ENCODE peak calls at places on chromosomes 5 and 9, in eight cellular contexts. Z, P, J, E, M, C, N and K are unnamed samples.

GRCh38 chr5:148732692-148733091 is 78.4 kb upstream of the HTR4 start:
- DNase-seq in Z (no peak), P (no peak), J (no peak), E (no peak), M (no peak), C (no peak), N (no peak), K (no peak)

GRCh38 chr9:1969160-1969559 is 46.0 kb upstream of the SMARCA2 start:
- DNase-seq in Z (no peak), P (no peak), J (no peak), E (no peak), M (no peak), C (no peak), N (no peak), K (no peak)

GRCh38 chr5:176653401-176653800 is 6.1 kb downstream of the TSPAN17 start:
- DNase-seq in Z (no peak), P (no peak), J (no peak), E (no peak), M (no peak), C (no peak), N (no peak), K (no peak)

GRCh38 chr9:113471143-113471542 is 7.6 kb downstream of the RGS3 start:
- DNase-seq in Z (peak), P (no peak), J (no peak), E (no peak), M (peak), C (no peak), N (no peak), K (peak)

GRCh38 chr9:129888809-129889460 is 53.7 kb downstream of the USP20 start:
- DNase-seq in Z (no peak), P (no peak), J (no peak), E (no peak), M (no peak), C (no peak), N (no peak), K (no peak)

GRCh38 chr9:100602302-100602930 is 24.5 kb downstream of the CAVIN4 start:
- DNase-seq in Z (peak), P (peak), J (peak), E (peak), M (no peak), C (no peak), N (no peak), K (no peak)

GRCh38 chr5:110371011-110371724 is 355.3 kb downstream of the TMEM232 start:
- DNase-seq in Z (no peak), P (no peak), J (no peak), E (no peak), M (no peak), C (no peak), N (no peak), K (no peak)

GRCh38 chr5:3103241-3103855 is 351.9 kb upstream of the IRX2 start:
- DNase-seq in Z (no peak), P (peak), J (no peak), E (no peak), M (no peak), C (no peak), N (no peak), K (no peak)

GRCh38 chr9:14358523-14358922 is 44.6 kb upstream of the NFIB start:
- DNase-seq in Z (no peak), P (no peak), J (peak), E (no peak), M (no peak), C (no peak), N (no peak), K (no peak)

GRCh38 chr9:123354806-123355508 is 1.0 kb upstream of the CRB2 start:
- DNase-seq in Z (no peak), P (peak), J (no peak), E (no peak), M (no peak), C (no peak), N (no peak), K (no peak)

GRCh38 chr9:36327903-36328302 is 69.7 kb upstream of the GNE start:
- DNase-seq in Z (peak), P (no peak), J (peak), E (no peak), M (no peak), C (no peak), N (no peak), K (no peak)

GRCh38 chr5:66247176-66247960 is 103.3 kb downstream of the SREK1 start:
- DNase-seq in Z (peak), P (no peak), J (peak), E (peak), M (no peak), C (no peak), N (no peak), K (no peak)

GRCh38 chr5:56323505-56323904 is 90.4 kb upstream of the ANKRD55 start:
- DNase-seq in Z (peak), P (no peak), J (peak), E (peak), M (no peak), C (no peak), N (no peak), K (no peak)

GRCh38 chr5:76529464-76530344 is 93.5 kb downstream of the F2RL2 start:
- DNase-seq in Z (no peak), P (no peak), J (no peak), E (no peak), M (no peak), C (no peak), N (no peak), K (no peak)

GRCh38 chr5:157602505-157602904 is 26.9 kb upstream of the ADAM19 start:
- DNase-seq in Z (no peak), P (no peak), J (no peak), E (no peak), M (no peak), C (no peak), N (no peak), K (no peak)

GRCh38 chr5:41445937-41446563 is 64.4 kb downstream of the PLCXD3 start:
- DNase-seq in Z (no peak), P (no peak), J (no peak), E (no peak), M (peak), C (no peak), N (no peak), K (no peak)

GRCh38 chr9:36437790-36438189 is 37.7 kb upstream of the RNF38 start:
- DNase-seq in Z (no peak), P (no peak), J (no peak), E (no peak), M (no peak), C (no peak), N (no peak), K (no peak)

GRCh38 chr5:149210229-149210628 is 61.4 kb upstream of the AFAP1L1 start:
- DNase-seq in Z (no peak), P (no peak), J (peak), E (peak), M (peak), C (no peak), N (no peak), K (no peak)

GRCh38 chr9:128916204-128916603 is 4.6 kb upstream of the PHYHD1 start:
- DNase-seq in Z (no peak), P (no peak), J (no peak), E (no peak), M (peak), C (no peak), N (no peak), K (no peak)

GRCh38 chr5:15383469-15383868 is 116.5 kb upstream of the FBXL7 start:
- DNase-seq in Z (peak), P (peak), J (peak), E (no peak), M (no peak), C (no peak), N (no peak), K (no peak)

GRCh38 chr5:168227973-168228615 is 63.4 kb upstream of the WWC1 start:
- DNase-seq in Z (no peak), P (no peak), J (no peak), E (no peak), M (no peak), C (no peak), N (no peak), K (no peak)

GRCh38 chr9:36050472-36050871 is 13.8 kb downstream of the RECK start:
- DNase-seq in Z (no peak), P (no peak), J (no peak), E (no peak), M (no peak), C (no peak), N (no peak), K (no peak)

GRCh38 chr5:53069626-53070025 is 39.9 kb downstream of the MOCS2 start:
- DNase-seq in Z (no peak), P (no peak), J (peak), E (no peak), M (no peak), C (no peak), N (no peak), K (no peak)

GRCh38 chr5:1429501-1429900 is 15.7 kb downstream of the SLC6A3 start:
- DNase-seq in Z (no peak), P (no peak), J (no peak), E (no peak), M (no peak), C (no peak), N (no peak), K (no peak)

GRCh38 chr9:114307323-114308250 is 15.3 kb upstream of the ORM1 start:
- DNase-seq in Z (no peak), P (no peak), J (peak), E (no peak), M (no peak), C (no peak), N (no peak), K (peak)

GRCh38 chr5:72358925-72359324 is 38.8 kb downstream of the PTCD2 start:
- DNase-seq in Z (no peak), P (no peak), J (no peak), E (no peak), M (no peak), C (no peak), N (no peak), K (no peak)

GRCh38 chr5:58999804-59000595 is 417.1 kb downstream of the RAB3C start:
- DNase-seq in Z (no peak), P (peak), J (no peak), E (peak), M (no peak), C (no peak), N (no peak), K (no peak)

GRCh38 chr9:124479947-124480620 is 27.1 kb downstream of the NR5A1 start:
- DNase-seq in Z (no peak), P (no peak), J (no peak), E (no peak), M (no peak), C (no peak), N (no peak), K (no peak)

GRCh38 chr9:129584136-129584535 is 36.8 kb downstream of the C9orf50 start:
- DNase-seq in Z (peak), P (peak), J (peak), E (peak), M (peak), C (no peak), N (peak), K (peak)

GRCh38 chr5:138148811-138149210 is 9.6 kb upstream of the NME5 start:
- DNase-seq in Z (no peak), P (no peak), J (peak), E (no peak), M (peak), C (no peak), N (peak), K (no peak)

GRCh38 chr9:129331772-129332512 is 153.9 kb upstream of the IER5L start:
- DNase-seq in Z (no peak), P (no peak), J (no peak), E (no peak), M (no peak), C (no peak), N (no peak), K (no peak)

GRCh38 chr5:159100928-159101646 is 1.4 kb upstream of the EBF1 start:
- DNase-seq in Z (no peak), P (no peak), J (no peak), E (no peak), M (no peak), C (no peak), N (no peak), K (no peak)

DNA sequence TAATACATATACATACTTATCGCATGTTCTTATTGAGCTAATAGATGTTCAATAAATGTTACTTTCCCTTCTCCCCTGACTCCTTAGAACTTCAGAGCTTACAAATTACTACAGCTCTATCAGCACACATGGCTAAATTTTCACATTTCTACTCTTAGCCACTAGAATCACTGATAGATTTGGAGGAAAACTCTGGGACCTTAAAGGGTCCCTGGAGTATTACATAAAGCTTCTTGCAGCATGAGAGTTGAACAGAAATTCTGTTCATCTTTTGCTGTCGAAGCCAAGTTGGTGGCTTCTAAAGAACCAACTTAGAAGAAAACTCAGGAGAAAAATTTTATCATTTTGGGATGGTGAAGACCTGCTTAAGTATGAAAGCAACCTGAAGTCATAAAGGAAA is 15.5 kb downstream of the B4GALT1 start:
- DNase-seq in Z (no peak), P (no peak), J (no peak), E (no peak), M (no peak), C (no peak), N (no peak), K (no peak)
- H3K4me3 ChIP-seq in Z (no peak), P (no peak), J (no peak), E (peak), M (no peak), C (no peak), N (peak), K (peak)

GRCh38 chr9:26856413-26857032 is 36.1 kb downstream of the CAAP1 start:
- DNase-seq in Z (peak), P (peak), J (peak), E (peak), M (no peak), C (no peak), N (no peak), K (no peak)
- TF ChIP-seq CTCF in Z (peak), P (peak), J (peak), E (peak), M (peak), C (peak), N (peak), K (no peak)

DNA sequence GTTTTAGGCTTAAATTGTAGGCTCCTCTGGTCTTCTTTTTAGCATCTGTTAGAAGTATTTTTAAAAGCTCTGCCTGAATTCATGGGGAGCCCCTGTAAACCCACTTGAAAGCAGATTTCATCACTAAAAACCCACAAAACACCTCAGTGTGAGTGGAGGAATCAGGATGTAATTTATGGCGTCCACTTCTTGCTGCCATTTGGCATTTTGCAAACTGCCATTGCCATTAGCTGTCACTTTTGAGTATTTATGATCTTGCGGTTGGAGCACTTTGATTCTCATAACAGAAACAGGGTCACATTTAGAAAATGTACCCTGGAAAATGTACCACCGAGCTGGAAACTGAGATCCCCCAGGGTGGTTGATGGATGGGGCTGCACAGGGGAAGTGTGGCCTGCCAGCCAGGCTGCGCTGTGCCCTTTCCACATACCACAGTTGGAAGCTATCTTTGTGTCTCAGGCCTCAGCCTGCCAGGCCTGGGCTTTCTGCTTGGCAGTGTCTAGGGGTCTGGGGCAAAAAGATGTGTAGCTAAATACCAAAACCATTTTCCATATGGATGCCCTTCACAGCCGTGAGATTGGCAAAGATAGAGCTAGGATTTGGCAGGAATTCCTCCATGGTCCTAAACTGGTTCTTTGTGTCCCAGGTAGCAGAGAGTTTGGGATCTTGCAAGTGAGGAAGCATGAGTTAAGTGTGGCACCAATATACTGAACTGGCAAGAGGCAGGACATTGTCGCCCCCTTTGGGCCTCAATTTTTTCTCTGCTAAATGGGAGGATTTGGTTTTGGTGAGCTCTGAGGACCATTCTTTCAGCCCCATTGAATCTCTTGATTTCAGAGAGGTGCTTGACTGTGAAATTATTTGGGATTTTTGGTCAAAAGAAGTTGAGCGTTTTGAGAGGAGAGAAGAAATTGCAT is 46.2 kb downstream of the GALNT10 start:
- DNase-seq in Z (no peak), P (no peak), J (no peak), E (no peak), M (no peak), C (no peak), N (no peak), K (no peak)
- H3K4me3 ChIP-seq in Z (no peak), P (no peak), J (no peak), E (no peak), M (no peak), C (no peak), N (no peak), K (no peak)

DNA sequence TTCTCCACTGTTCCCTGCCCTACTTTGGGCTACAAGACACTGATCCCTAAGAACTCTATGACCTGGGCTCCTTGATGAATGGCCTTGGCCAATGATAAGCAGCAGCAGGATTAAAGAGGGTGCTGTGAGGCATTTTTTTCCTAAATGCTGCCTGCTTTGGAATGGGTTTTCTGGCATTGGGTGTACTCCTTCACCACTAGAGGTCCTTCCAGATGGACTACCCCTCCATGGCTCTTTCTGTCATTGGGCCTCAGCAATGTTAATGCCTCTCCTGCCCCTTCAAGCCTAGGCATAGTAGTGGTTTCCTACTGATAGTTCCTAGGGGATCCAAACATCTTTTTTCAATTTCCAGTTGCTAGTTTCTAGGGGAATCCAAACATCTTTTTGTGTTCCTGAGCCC is 319.3 kb upstream of the RPS23 start:
- DNase-seq in Z (no peak), P (peak), J (no peak), E (no peak), M (no peak), C (no peak), N (no peak), K (no peak)
- TF ChIP-seq CTCF in Z (no peak), P (peak), J (peak), E (no peak), M (no peak), C (no peak), N (no peak), K (no peak)

GRCh38 chr5:180208435-180209081 is 453 bp downstream of the RASGEF1C start:
- DNase-seq in Z (peak), P (peak), J (no peak), E (peak), M (no peak), C (no peak), N (no peak), K (no peak)
- H3K4me3 ChIP-seq in Z (no peak), P (peak), J (peak), E (peak), M (peak), C (peak), N (peak), K (peak)

GRCh38 chr5:133242221-133242835 is 190.5 kb downstream of the HSPA4 start:
- DNase-seq in Z (no peak), P (no peak), J (no peak), E (no peak), M (no peak), C (no peak), N (no peak), K (no peak)

GRCh38 chr5:133245191-133246052 is 193.6 kb downstream of the HSPA4 start:
- DNase-seq in Z (peak), P (no peak), J (peak), E (peak), M (no peak), C (no peak), N (no peak), K (no peak)

GRCh38 chr5:133243196-133243595 is 191.4 kb downstream of the HSPA4 start:
- DNase-seq in Z (no peak), P (no peak), J (no peak), E (no peak), M (no peak), C (no peak), N (no peak), K (no peak)

GRCh38 chr5:133246053-133246370 is 194.2 kb downstream of the HSPA4 start:
- DNase-seq in Z (no peak), P (no peak), J (no peak), E (no peak), M (no peak), C (no peak), N (no peak), K (no peak)

DNA sequence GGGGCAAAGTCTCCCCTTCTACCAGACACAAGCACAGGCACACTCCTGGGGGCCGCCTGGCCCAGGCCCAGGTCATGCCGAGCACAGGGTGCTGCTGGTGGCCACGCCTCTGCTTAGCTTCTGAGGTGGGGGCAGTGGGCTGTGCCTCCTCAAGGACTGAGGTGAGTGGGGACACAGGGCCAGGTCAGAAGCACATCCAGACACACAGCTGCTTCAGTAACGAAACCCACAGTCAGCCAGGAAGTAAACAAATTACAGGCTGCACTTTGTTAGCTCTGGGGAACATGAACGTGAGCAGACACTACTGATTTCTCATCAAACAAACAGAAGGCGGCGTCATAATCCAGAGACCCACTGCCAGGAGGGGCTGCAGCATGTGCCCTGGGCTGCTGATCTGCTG is 192.4 kb downstream of the HSPA4 start:
- DNase-seq in Z (peak), P (no peak), J (no peak), E (no peak), M (no peak), C (no peak), N (no peak), K (no peak)
- TF ChIP-seq CTCF in Z (no peak), P (no peak), J (no peak), E (peak), M (no peak), C (no peak), N (no peak), K (no peak)